ENCODE peak calls at places on chromosomes 1 and 21, in seven cellular contexts. W, L, X, U, H, S and C are unnamed samples.
A peak's percentile ranks its signal among the peaks of the same experiment; 100 is the strongest.

GRCh38 chr1:198776602-198777029 is 137.8 kb downstream of the PTPRC start:
- DNase-seq in W (peak; percentile 89), L (no peak), X (no peak), U (no peak), H (peak; percentile 99), S (no peak), C (no peak)

GRCh38 chr1:216902669-216903388 is 179.6 kb upstream of the ESRRG start:
- DNase-seq in W (peak; percentile 46), L (no peak), X (no peak), U (no peak), H (peak; percentile 69), S (no peak), C (no peak)

GRCh38 chr1:218426343-218426657 is 81.2 kb downstream of the TGFB2 start:
- DNase-seq in W (peak; percentile 64), L (no peak), X (no peak), U (no peak), H (peak; percentile 56), S (no peak), C (no peak)

GRCh38 chr1:8858888-8859706 is 19.4 kb downstream of the ENO1 start:
- DNase-seq in W (peak; percentile 78), L (no peak), X (no peak), U (peak; percentile 40), H (no peak), S (peak; percentile 62), C (peak; percentile 56)

GRCh38 chr1:162944974-162945639 is 84.1 kb upstream of the CCDC190 start:
- DNase-seq in W (no peak), L (no peak), X (no peak), U (no peak), H (no peak), S (no peak), C (no peak)

GRCh38 chr1:61054636-61055035 is 27.7 kb upstream of the NFIA start:
- DNase-seq in W (no peak), L (no peak), X (peak; percentile 56), U (no peak), H (no peak), S (peak; percentile 25), C (no peak)

GRCh38 chr1:48693180-48693579 is 83.5 kb downstream of the BEND5 start:
- DNase-seq in W (no peak), L (no peak), X (no peak), U (no peak), H (no peak), S (no peak), C (no peak)

GRCh38 chr1:109272831-109273547 is 10.0 kb downstream of the PSRC1 start:
- DNase-seq in W (no peak), L (no peak), X (no peak), U (no peak), H (no peak), S (no peak), C (no peak)

GRCh38 chr1:53541761-53542550 is 82.8 kb downstream of the DMRTB1 start:
- DNase-seq in W (peak; percentile 93), L (peak; percentile 13), X (no peak), U (peak; percentile 13), H (peak; percentile 88), S (peak; percentile 54), C (no peak)

GRCh38 chr1:31102501-31102950 is 37.0 kb upstream of the PUM1 start:
- DNase-seq in W (peak; percentile 75), L (no peak), X (no peak), U (no peak), H (peak; percentile 56), S (no peak), C (no peak)

GRCh38 chr1:8165595-8166360 is 139.7 kb upstream of the ERRFI1 start:
- DNase-seq in W (no peak), L (no peak), X (no peak), U (no peak), H (no peak), S (no peak), C (no peak)

GRCh38 chr1:11842154-11843041 is 5.2 kb downstream of the NPPA start:
- DNase-seq in W (peak; percentile 40), L (no peak), X (no peak), U (no peak), H (no peak), S (no peak), C (no peak)

GRCh38 chr1:55304306-55304705 is 89.1 kb upstream of the USP24 start:
- DNase-seq in W (no peak), L (no peak), X (no peak), U (no peak), H (no peak), S (peak; percentile 61), C (no peak)

GRCh38 chr21:46000731-46001641 is 19.4 kb downstream of the COL6A1 start:
- DNase-seq in W (no peak), L (no peak), X (peak; percentile 45), U (no peak), H (no peak), S (no peak), C (no peak)

GRCh38 chr1:6998267-6998666 is 213.0 kb downstream of the CAMTA1 start:
- DNase-seq in W (no peak), L (peak; percentile 86), X (no peak), U (no peak), H (no peak), S (peak; percentile 55), C (no peak)

GRCh38 chr1:235855811-235856429 is 10.8 kb downstream of the LYST start:
- DNase-seq in W (no peak), L (no peak), X (no peak), U (peak; percentile 33), H (no peak), S (no peak), C (no peak)

GRCh38 chr21:25913488-25913887 is 178.7 kb downstream of the GABPA start:
- DNase-seq in W (no peak), L (no peak), X (no peak), U (no peak), H (no peak), S (no peak), C (no peak)

GRCh38 chr1:169475806-169476205 is 9.9 kb downstream of the SLC19A2 start:
- DNase-seq in W (no peak), L (no peak), X (no peak), U (no peak), H (no peak), S (peak; percentile 82), C (no peak)

GRCh38 chr1:61097326-61097725 is 15.0 kb downstream of the NFIA start:
- DNase-seq in W (peak; percentile 69), L (no peak), X (no peak), U (no peak), H (peak; percentile 57), S (no peak), C (no peak)

GRCh38 chr1:59135761-59136255 is 161.1 kb upstream of the FGGY start:
- DNase-seq in W (no peak), L (no peak), X (no peak), U (no peak), H (no peak), S (no peak), C (no peak)

DNA sequence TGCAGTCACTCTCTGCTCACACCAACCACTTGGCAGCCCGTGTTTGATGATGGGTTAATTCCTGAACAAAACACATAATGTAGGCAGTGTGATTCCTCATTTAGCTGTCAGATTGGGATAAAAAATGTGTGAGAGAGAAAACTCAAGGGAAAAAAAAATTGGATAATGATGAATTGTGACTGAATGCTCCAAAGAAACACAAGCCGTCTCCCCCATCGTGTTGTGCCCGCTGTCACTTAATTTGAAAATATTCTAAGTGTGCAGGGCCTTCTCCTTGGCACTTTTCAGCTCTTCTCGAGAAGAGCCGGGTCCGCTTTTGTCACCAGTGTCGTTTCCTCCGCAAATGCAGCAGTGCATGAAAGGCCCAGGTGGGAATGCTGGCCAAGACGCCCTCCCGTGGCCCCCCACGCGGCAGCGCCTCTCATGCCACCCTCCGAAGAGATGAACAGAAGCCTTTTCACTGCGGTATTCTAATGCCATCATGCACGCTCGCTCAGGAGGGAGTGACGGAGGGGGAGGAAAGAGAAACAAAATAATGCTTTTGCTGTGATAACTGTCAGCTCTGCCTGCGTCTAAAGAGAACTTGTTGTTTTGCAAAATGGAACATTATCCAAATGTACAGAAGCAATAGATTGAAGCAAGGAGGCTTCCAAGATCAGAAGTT is 166.3 kb upstream of the ZC3H12A start:
- DNase-seq in W (no peak), L (no peak), X (no peak), U (no peak), H (no peak), S (no peak), C (no peak)
- TF ChIP-seq EZH2 in W (no peak), L (no peak), X (no peak), U (no peak), H (no peak), S (no peak), C (no peak)

DNA sequence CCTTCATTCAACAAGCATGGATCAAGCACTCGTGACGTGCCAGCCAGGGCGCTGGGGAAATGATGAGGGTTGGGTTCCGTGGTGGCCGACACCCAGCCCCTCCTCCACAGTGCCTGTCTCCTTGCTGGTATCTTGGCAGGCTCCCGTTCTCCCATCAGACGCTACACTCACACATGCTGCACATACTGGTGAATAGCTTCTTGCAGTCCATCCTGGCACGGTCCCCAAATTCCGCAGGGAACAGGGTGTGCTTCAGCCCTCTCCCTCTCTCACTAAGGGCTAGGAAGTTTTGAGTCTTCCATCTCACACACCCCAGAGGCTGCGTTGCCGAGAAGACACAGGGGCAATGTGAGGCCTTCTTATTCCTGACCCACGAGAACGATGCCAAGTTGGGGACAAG is 10.1 kb upstream of the MEF2D start:
- DNase-seq in W (peak; percentile 96), L (no peak), X (no peak), U (peak; percentile 4), H (peak; percentile 84), S (no peak), C (no peak)
- H3K9ac ChIP-seq in W (no peak overlapping the region), L (no peak overlapping the region), X (no peak overlapping the region), U (no peak overlapping the region), H (no peak overlapping the region), S (no peak overlapping the region), C (no peak overlapping the region)

DNA sequence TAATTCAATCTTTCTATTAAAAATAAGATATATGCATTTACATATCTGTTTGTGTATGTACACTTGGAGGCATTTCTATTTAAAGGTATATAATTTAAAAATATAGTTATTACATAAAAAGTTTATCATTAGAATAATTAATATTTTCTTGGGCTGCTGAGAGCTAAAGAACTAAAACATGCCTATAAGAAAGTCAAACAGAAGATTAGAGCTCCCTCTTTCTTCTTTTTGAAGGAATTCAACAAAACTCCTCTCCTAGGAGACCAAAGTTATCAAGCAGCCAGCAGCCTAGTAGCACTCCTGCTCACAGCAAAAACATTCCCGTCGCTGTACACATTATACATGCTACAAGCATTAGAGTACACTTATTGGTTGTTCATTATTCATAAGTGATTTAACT is 216.5 kb downstream of the VAV3 start:
- DNase-seq in W (peak; percentile 46), L (no peak), X (no peak), U (peak; percentile 43), H (peak; percentile 17), S (peak; percentile 32), C (no peak)
- TF ChIP-seq CTCF in W (peak; percentile 21), L (no peak), X (peak; percentile 38), U (peak; percentile 21), H (peak; percentile 21), S (peak; percentile 57), C (peak; percentile 34)

DNA sequence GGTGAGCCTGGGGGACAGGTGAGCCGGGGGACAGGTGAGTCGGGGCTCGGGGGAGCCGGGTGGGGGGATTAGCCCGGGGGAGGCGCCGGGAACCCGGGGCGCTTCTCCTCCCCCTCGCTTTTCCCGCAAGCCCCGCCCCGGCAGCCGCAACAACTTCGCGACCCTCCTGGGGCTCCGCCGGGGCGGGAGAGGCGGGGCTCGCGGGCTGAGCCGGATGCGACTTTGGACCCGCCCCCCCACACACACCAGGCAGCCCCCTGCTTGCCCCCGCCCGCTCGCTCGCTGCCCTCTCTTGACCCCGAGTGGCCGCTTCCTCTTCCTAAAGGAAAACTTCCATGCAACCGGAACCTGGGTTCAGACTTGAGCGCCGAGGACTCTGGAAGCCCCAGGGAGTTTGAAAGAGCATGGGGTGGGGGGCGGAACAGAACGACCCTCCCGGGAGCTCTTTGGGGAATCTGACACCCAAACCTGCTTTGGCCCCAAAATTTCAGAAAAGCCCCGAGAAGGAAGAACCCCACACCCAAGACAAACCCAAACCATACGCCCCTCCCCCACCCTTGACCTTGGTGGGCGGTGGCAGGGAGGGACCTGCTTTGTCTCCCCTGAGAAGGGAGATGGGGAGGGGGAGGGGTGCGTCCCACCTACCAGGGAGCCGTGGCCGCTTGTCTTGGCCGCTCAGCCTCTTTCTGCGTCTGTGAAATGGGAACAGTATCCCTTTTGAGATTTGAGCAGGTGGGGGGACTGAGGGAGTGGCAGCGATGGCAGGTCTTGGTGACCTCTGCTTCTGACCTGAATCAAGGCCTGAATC is 550 bp downstream of the ARHGEF16 start:
- DNase-seq in W (no peak), L (no peak), X (peak; percentile 85), U (no peak), H (no peak), S (peak; percentile 83), C (peak; percentile 63)
- TF ChIP-seq EZH2 in W (no peak), L (no peak), X (no peak), U (no peak), H (peak; percentile 48), S (no peak), C (no peak)